ENCODE peak calls at places on chromosome 22, in five cellular contexts. One of them, this sample, is unnamed.

GRCh38 chr22:41469218-41469851 is 418 bp downstream of the ACO2 start:
- DNase-seq in lung microvascular endothelial cell: no peak
- DNase-seq in Panc1: no peak
- DNase-seq in stimulated activated CD8-positive, alpha-beta memory T cell treated with anti-CD3 and anti-CD28 coated beads, Interleukin-15, amount 100 ng/mL, for 24 hours: no peak
- DNase-seq in COR-L47: no peak
- DNase-seq in this sample: no peak

GRCh38 chr22:30810105-30810504 is 115.4 kb downstream of the OSBP2 start:
- DNase-seq in lung microvascular endothelial cell: no peak
- DNase-seq in COR-L47: no peak
- DNase-seq in stimulated activated CD8-positive, alpha-beta memory T cell treated with anti-CD3 and anti-CD28 coated beads, Interleukin-15, amount 100 ng/mL, for 24 hours: no peak
- DNase-seq in Panc1: no peak
- DNase-seq in this sample: no peak

GRCh38 chr22:37328017-37328416 is 45.7 kb downstream of the CYTH4 start:
- DNase-seq in stimulated activated CD8-positive, alpha-beta memory T cell treated with anti-CD3 and anti-CD28 coated beads, Interleukin-15, amount 100 ng/mL, for 24 hours: no peak
- DNase-seq in lung microvascular endothelial cell: peak; percentile 77
- DNase-seq in Panc1: no peak
- DNase-seq in COR-L47: no peak
- DNase-seq in this sample: no peak

GRCh38 chr22:39144101-39144815 is 8.2 kb downstream of the CBX7 start:
- DNase-seq in stimulated activated CD8-positive, alpha-beta memory T cell treated with anti-CD3 and anti-CD28 coated beads, Interleukin-15, amount 100 ng/mL, for 24 hours: no peak
- DNase-seq in Panc1: no peak
- DNase-seq in COR-L47: no peak
- DNase-seq in lung microvascular endothelial cell: peak; percentile 62
- DNase-seq in this sample: peak; percentile 48

GRCh38 chr22:36938028-36938425 is 24.6 kb downstream of the CSF2RB start:
- DNase-seq in Panc1: no peak
- DNase-seq in lung microvascular endothelial cell: no peak
- DNase-seq in COR-L47: no peak
- DNase-seq in stimulated activated CD8-positive, alpha-beta memory T cell treated with anti-CD3 and anti-CD28 coated beads, Interleukin-15, amount 100 ng/mL, for 24 hours: no peak
- DNase-seq in this sample: no peak

GRCh38 chr22:42304021-42304790 is 33.8 kb upstream of the TCF20 start:
- DNase-seq in Panc1: no peak
- DNase-seq in lung microvascular endothelial cell: no peak
- DNase-seq in stimulated activated CD8-positive, alpha-beta memory T cell treated with anti-CD3 and anti-CD28 coated beads, Interleukin-15, amount 100 ng/mL, for 24 hours: no peak
- DNase-seq in COR-L47: no peak
- DNase-seq in this sample: no peak

GRCh38 chr22:31139866-31140716 is at the start of gene PLA2G3:
- DNase-seq in lung microvascular endothelial cell: peak; percentile 10
- DNase-seq in Panc1: no peak
- DNase-seq in COR-L47: peak; percentile 84
- DNase-seq in stimulated activated CD8-positive, alpha-beta memory T cell treated with anti-CD3 and anti-CD28 coated beads, Interleukin-15, amount 100 ng/mL, for 24 hours: no peak
- DNase-seq in this sample: no peak

GRCh38 chr22:20298803-20299735 is 20.8 kb downstream of the DGCR6L start:
- DNase-seq in lung microvascular endothelial cell: peak; percentile 74
- DNase-seq in COR-L47: peak; percentile 68
- DNase-seq in Panc1: no peak
- DNase-seq in stimulated activated CD8-positive, alpha-beta memory T cell treated with anti-CD3 and anti-CD28 coated beads, Interleukin-15, amount 100 ng/mL, for 24 hours: peak; percentile 75
- DNase-seq in this sample: peak; percentile 81

GRCh38 chr22:29344137-29344536 is 28.6 kb upstream of the RASL10A start:
- DNase-seq in COR-L47: peak; percentile 87
- DNase-seq in stimulated activated CD8-positive, alpha-beta memory T cell treated with anti-CD3 and anti-CD28 coated beads, Interleukin-15, amount 100 ng/mL, for 24 hours: no peak
- DNase-seq in lung microvascular endothelial cell: peak; percentile 82
- DNase-seq in Panc1: peak; percentile 58
- DNase-seq in this sample: no peak